ENCODE peak calls at places on chromosomes 12 and 14, in ten cellular contexts. One of them, this sample, is unnamed.

GRCh38 chr12:94057262-94058151 is 90.9 kb upstream of the PLXNC1 start:
- DNase-seq in left cardiac atrium: no peak
- DNase-seq in stimulated activated CD8-positive, alpha-beta memory T cell treated with anti-CD3 and anti-CD28 coated beads, Interleukin-4, amount 100 ng/mL, for 1 hour: no peak
- DNase-seq in GM23248: no peak
- DNase-seq in upper lobe of right lung: no peak
- DNase-seq in brain microvascular endothelial cell: no peak
- DNase-seq in AG10803: peak
- DNase-seq in Kasumi-1: no peak
- DNase-seq in HEK293T: no peak
- DNase-seq in activated CD4-positive, alpha-beta memory T cell treated with anti-CD3 and anti-CD28 coated beads, Interleukin-2, amount 10 ng/mL, durations not matched to agents 7 days and 5 days: no peak
- DNase-seq in this sample: no peak

GRCh38 chr14:69044965-69045555 is 66.0 kb upstream of the ACTN1 start:
- DNase-seq in left cardiac atrium: peak
- DNase-seq in stimulated activated CD8-positive, alpha-beta memory T cell treated with anti-CD3 and anti-CD28 coated beads, Interleukin-4, amount 100 ng/mL, for 1 hour: no peak
- DNase-seq in GM23248: peak
- DNase-seq in upper lobe of right lung: no peak
- DNase-seq in brain microvascular endothelial cell: no peak
- DNase-seq in AG10803: peak
- DNase-seq in Kasumi-1: no peak
- DNase-seq in HEK293T: no peak
- DNase-seq in activated CD4-positive, alpha-beta memory T cell treated with anti-CD3 and anti-CD28 coated beads, Interleukin-2, amount 10 ng/mL, durations not matched to agents 7 days and 5 days: no peak
- DNase-seq in this sample: no peak

GRCh38 chr12:132872073-132872855 is 15.1 kb downstream of the CHFR start:
- DNase-seq in left cardiac atrium: no peak
- DNase-seq in stimulated activated CD8-positive, alpha-beta memory T cell treated with anti-CD3 and anti-CD28 coated beads, Interleukin-4, amount 100 ng/mL, for 1 hour: no peak
- DNase-seq in GM23248: no peak
- DNase-seq in upper lobe of right lung: no peak
- DNase-seq in brain microvascular endothelial cell: no peak
- DNase-seq in AG10803: no peak
- DNase-seq in Kasumi-1: no peak
- DNase-seq in HEK293T: no peak
- DNase-seq in activated CD4-positive, alpha-beta memory T cell treated with anti-CD3 and anti-CD28 coated beads, Interleukin-2, amount 10 ng/mL, durations not matched to agents 7 days and 5 days: no peak
- DNase-seq in this sample: no peak

GRCh38 chr12:45974171-45974719 is 16.1 kb downstream of the SCAF11 start:
- DNase-seq in left cardiac atrium: no peak
- DNase-seq in stimulated activated CD8-positive, alpha-beta memory T cell treated with anti-CD3 and anti-CD28 coated beads, Interleukin-4, amount 100 ng/mL, for 1 hour: no peak
- DNase-seq in GM23248: peak
- DNase-seq in upper lobe of right lung: no peak
- DNase-seq in brain microvascular endothelial cell: no peak
- DNase-seq in AG10803: peak
- DNase-seq in Kasumi-1: no peak
- DNase-seq in HEK293T: no peak
- DNase-seq in activated CD4-positive, alpha-beta memory T cell treated with anti-CD3 and anti-CD28 coated beads, Interleukin-2, amount 10 ng/mL, durations not matched to agents 7 days and 5 days: no peak
- DNase-seq in this sample: no peak

GRCh38 chr12:129839679-129840078 is 64.1 kb downstream of the TMEM132D start:
- DNase-seq in left cardiac atrium: no peak
- DNase-seq in stimulated activated CD8-positive, alpha-beta memory T cell treated with anti-CD3 and anti-CD28 coated beads, Interleukin-4, amount 100 ng/mL, for 1 hour: no peak
- DNase-seq in GM23248: no peak
- DNase-seq in upper lobe of right lung: no peak
- DNase-seq in brain microvascular endothelial cell: no peak
- DNase-seq in AG10803: no peak
- DNase-seq in Kasumi-1: no peak
- DNase-seq in HEK293T: no peak
- DNase-seq in activated CD4-positive, alpha-beta memory T cell treated with anti-CD3 and anti-CD28 coated beads, Interleukin-2, amount 10 ng/mL, durations not matched to agents 7 days and 5 days: no peak
- DNase-seq in this sample: no peak

GRCh38 chr14:101705733-101706508 is 55.6 kb upstream of the PPP2R5C start:
- DNase-seq in left cardiac atrium: peak
- DNase-seq in stimulated activated CD8-positive, alpha-beta memory T cell treated with anti-CD3 and anti-CD28 coated beads, Interleukin-4, amount 100 ng/mL, for 1 hour: no peak
- DNase-seq in GM23248: peak
- DNase-seq in upper lobe of right lung: peak
- DNase-seq in brain microvascular endothelial cell: no peak
- DNase-seq in AG10803: peak
- DNase-seq in Kasumi-1: peak
- DNase-seq in HEK293T: no peak
- DNase-seq in activated CD4-positive, alpha-beta memory T cell treated with anti-CD3 and anti-CD28 coated beads, Interleukin-2, amount 10 ng/mL, durations not matched to agents 7 days and 5 days: peak
- DNase-seq in this sample: no peak

GRCh38 chr12:27331299-27331926 is 1.2 kb upstream of the BMAL2 start:
- DNase-seq in left cardiac atrium: no peak
- DNase-seq in stimulated activated CD8-positive, alpha-beta memory T cell treated with anti-CD3 and anti-CD28 coated beads, Interleukin-4, amount 100 ng/mL, for 1 hour: no peak
- DNase-seq in GM23248: peak
- DNase-seq in upper lobe of right lung: no peak
- DNase-seq in brain microvascular endothelial cell: peak
- DNase-seq in AG10803: peak
- DNase-seq in Kasumi-1: peak
- DNase-seq in HEK293T: no peak
- DNase-seq in activated CD4-positive, alpha-beta memory T cell treated with anti-CD3 and anti-CD28 coated beads, Interleukin-2, amount 10 ng/mL, durations not matched to agents 7 days and 5 days: peak
- DNase-seq in this sample: no peak

GRCh38 chr12:23472329-23472971 is 477.0 kb downstream of the SOX5 start:
- DNase-seq in left cardiac atrium: no peak
- DNase-seq in stimulated activated CD8-positive, alpha-beta memory T cell treated with anti-CD3 and anti-CD28 coated beads, Interleukin-4, amount 100 ng/mL, for 1 hour: no peak
- DNase-seq in GM23248: no peak
- DNase-seq in upper lobe of right lung: peak
- DNase-seq in brain microvascular endothelial cell: no peak
- DNase-seq in AG10803: no peak
- DNase-seq in Kasumi-1: no peak
- DNase-seq in HEK293T: no peak
- DNase-seq in activated CD4-positive, alpha-beta memory T cell treated with anti-CD3 and anti-CD28 coated beads, Interleukin-2, amount 10 ng/mL, durations not matched to agents 7 days and 5 days: no peak
- DNase-seq in this sample: no peak